ENCODE peak calls at places on chromosomes 6 and 20, in eight cellular contexts. M, Z, A, W, I, N, P and L are unnamed samples.
A peak's percentile ranks its signal among the peaks of the same experiment; 100 is the strongest.

GRCh38 chr6:154482858-154483257 is 27.6 kb downstream of the CNKSR3 start:
- DNase-seq in M (no peak), Z (no peak), A (no peak), W (no peak), I (peak; percentile 43), N (no peak), P (no peak), L (no peak)

GRCh38 chr6:116424001-116424400 is 37.2 kb upstream of the CALHM6 start:
- DNase-seq in M (no peak), Z (no peak), A (no peak), W (no peak), I (no peak), N (no peak), P (no peak), L (no peak)

GRCh38 chr6:90083891-90084290 is 189.6 kb downstream of the GJA10 start:
- DNase-seq in M (no peak), Z (no peak), A (no peak), W (no peak), I (no peak), N (no peak), P (no peak), L (no peak)

GRCh38 chr6:119966484-119966883 is 616.9 kb upstream of the MAN1A1 start:
- DNase-seq in M (no peak), Z (no peak), A (no peak), W (no peak), I (no peak), N (no peak), P (no peak), L (no peak)

GRCh38 chr20:58550661-58551060 is 35.5 kb upstream of the APCDD1L start:
- DNase-seq in M (no peak), Z (peak; percentile 50), A (peak; percentile 18), W (no peak), I (no peak), N (peak; percentile 81), P (no peak), L (peak; percentile 93)

GRCh38 chr20:2753456-2754040 is 46.9 kb downstream of the CPXM1 start:
- DNase-seq in M (no peak), Z (peak; percentile 40), A (no peak), W (no peak), I (no peak), N (no peak), P (no peak), L (no peak)

GRCh38 chr6:110949679-110950285 is 8.7 kb upstream of the GTF3C6 start:
- DNase-seq in M (peak; percentile 9), Z (no peak), A (peak; percentile 45), W (no peak), I (no peak), N (no peak), P (no peak), L (peak; percentile 51)

GRCh38 chr6:95658896-95659295 is 81.6 kb downstream of the MANEA start:
- DNase-seq in M (no peak), Z (no peak), A (no peak), W (no peak), I (no peak), N (no peak), P (no peak), L (no peak)

GRCh38 chr20:20407891-20408805 is 40.2 kb downstream of the INSM1 start:
- DNase-seq in M (peak; percentile 37), Z (no peak), A (no peak), W (no peak), I (no peak), N (no peak), P (no peak), L (no peak)

GRCh38 chr6:42199106-42199981 is 4.6 kb upstream of the GUCA1B start:
- DNase-seq in M (no peak), Z (no peak), A (peak; percentile 85), W (no peak), I (no peak), N (no peak), P (no peak), L (peak; percentile 58)

GRCh38 chr20:8330316-8330784 is 198.3 kb downstream of the PLCB1 start:
- DNase-seq in M (no peak), Z (no peak), A (peak; percentile 7), W (no peak), I (no peak), N (no peak), P (no peak), L (no peak)